ENCODE peak calls at places on chromosome 16, in eight cellular contexts. One of them, this sample, is unnamed.
A peak's percentile ranks its signal among the peaks of the same experiment; 100 is the strongest.

GRCh38 chr16:10770907-10771306 is 27.3 kb downstream of the NUBP1 start:
- DNase-seq in CD4-positive, alpha-beta T cell: no peak
- DNase-seq in fibroblast of the aortic adventitia: peak; percentile 7
- DNase-seq in NAMALWA: no peak
- DNase-seq in ELF-1: no peak
- DNase-seq in NCI-H1105: no peak
- DNase-seq in NCI-H1092: no peak
- DNase-seq in tibial nerve: no peak
- DNase-seq in this sample: no peak

GRCh38 chr16:48892884-48893283 is 282.9 kb upstream of the N4BP1 start:
- DNase-seq in CD4-positive, alpha-beta T cell: no peak
- DNase-seq in fibroblast of the aortic adventitia: no peak
- DNase-seq in NAMALWA: peak; percentile 36
- DNase-seq in ELF-1: no peak
- DNase-seq in NCI-H1105: no peak
- DNase-seq in NCI-H1092: no peak
- DNase-seq in tibial nerve: no peak
- DNase-seq in this sample: peak; percentile 34

GRCh38 chr16:67939507-67940435 is 3.1 kb upstream of the PSMB10 start:
- DNase-seq in CD4-positive, alpha-beta T cell: peak; percentile 35
- DNase-seq in fibroblast of the aortic adventitia: no peak
- DNase-seq in NAMALWA: no peak
- DNase-seq in ELF-1: no peak
- DNase-seq in NCI-H1105: no peak
- DNase-seq in NCI-H1092: no peak
- DNase-seq in tibial nerve: peak; percentile 48
- DNase-seq in this sample: no peak

GRCh38 chr16:4318171-4318910 is 2.5 kb downstream of the GLIS2 start:
- DNase-seq in CD4-positive, alpha-beta T cell: no peak
- DNase-seq in fibroblast of the aortic adventitia: peak; percentile 63
- DNase-seq in NAMALWA: no peak
- DNase-seq in ELF-1: peak; percentile 44
- DNase-seq in NCI-H1105: no peak
- DNase-seq in NCI-H1092: no peak
- DNase-seq in tibial nerve: no peak
- DNase-seq in this sample: no peak

GRCh38 chr16:55942821-55943220 is 67.6 kb upstream of the CES5A start:
- DNase-seq in CD4-positive, alpha-beta T cell: no peak
- DNase-seq in fibroblast of the aortic adventitia: no peak
- DNase-seq in NAMALWA: no peak
- DNase-seq in ELF-1: no peak
- DNase-seq in NCI-H1105: no peak
- DNase-seq in NCI-H1092: no peak
- DNase-seq in tibial nerve: no peak
- DNase-seq in this sample: no peak

GRCh38 chr16:50509521-50510341 is 38.5 kb upstream of the NKD1 start:
- DNase-seq in CD4-positive, alpha-beta T cell: peak; percentile 17
- DNase-seq in fibroblast of the aortic adventitia: peak; percentile 3
- DNase-seq in NAMALWA: peak; percentile 44
- DNase-seq in ELF-1: peak; percentile 85
- DNase-seq in NCI-H1105: peak; percentile 15
- DNase-seq in NCI-H1092: no peak
- DNase-seq in tibial nerve: peak; percentile 14
- DNase-seq in this sample: peak; percentile 80

GRCh38 chr16:876523-877241 is 76.1 kb upstream of the GNG13 start:
- DNase-seq in CD4-positive, alpha-beta T cell: no peak
- DNase-seq in fibroblast of the aortic adventitia: no peak
- DNase-seq in NAMALWA: no peak
- DNase-seq in ELF-1: no peak
- DNase-seq in NCI-H1105: no peak
- DNase-seq in NCI-H1092: no peak
- DNase-seq in tibial nerve: no peak
- DNase-seq in this sample: no peak

GRCh38 chr16:73956592-73957495 is 339.8 kb upstream of the PSMD7 start:
- DNase-seq in CD4-positive, alpha-beta T cell: no peak
- DNase-seq in fibroblast of the aortic adventitia: peak; percentile 65
- DNase-seq in NAMALWA: peak; percentile 78
- DNase-seq in ELF-1: peak; percentile 59
- DNase-seq in NCI-H1105: peak; percentile 1
- DNase-seq in NCI-H1092: peak; percentile 37
- DNase-seq in tibial nerve: peak; percentile 72
- DNase-seq in this sample: peak; percentile 60

GRCh38 chr16:9062301-9062700 is 29.1 kb upstream of the HAPSTR1 start:
- DNase-seq in CD4-positive, alpha-beta T cell: no peak
- DNase-seq in fibroblast of the aortic adventitia: no peak
- DNase-seq in NAMALWA: peak; percentile 81
- DNase-seq in ELF-1: no peak
- DNase-seq in NCI-H1105: no peak
- DNase-seq in NCI-H1092: no peak
- DNase-seq in tibial nerve: no peak
- DNase-seq in this sample: no peak

GRCh38 chr16:20878682-20879147 is 21.4 kb downstream of the DCUN1D3 start:
- DNase-seq in CD4-positive, alpha-beta T cell: no peak
- DNase-seq in fibroblast of the aortic adventitia: no peak
- DNase-seq in NAMALWA: no peak
- DNase-seq in ELF-1: no peak
- DNase-seq in NCI-H1105: no peak
- DNase-seq in NCI-H1092: no peak
- DNase-seq in tibial nerve: no peak
- DNase-seq in this sample: no peak

GRCh38 chr16:58329147-58329546 is 34.3 kb upstream of the PRSS54 start:
- DNase-seq in CD4-positive, alpha-beta T cell: no peak
- DNase-seq in fibroblast of the aortic adventitia: peak; percentile 51
- DNase-seq in NAMALWA: no peak
- DNase-seq in ELF-1: no peak
- DNase-seq in NCI-H1105: no peak
- DNase-seq in NCI-H1092: no peak
- DNase-seq in tibial nerve: no peak
- DNase-seq in this sample: no peak

GRCh38 chr16:71311553-71312158 is 22.5 kb upstream of the CMTR2 start:
- DNase-seq in CD4-positive, alpha-beta T cell: no peak
- DNase-seq in fibroblast of the aortic adventitia: peak; percentile 23
- DNase-seq in NAMALWA: peak; percentile 65
- DNase-seq in ELF-1: peak; percentile 71
- DNase-seq in NCI-H1105: no peak
- DNase-seq in NCI-H1092: peak; percentile 48
- DNase-seq in tibial nerve: no peak
- DNase-seq in this sample: peak; percentile 65

GRCh38 chr16:166375-167116 is 768 bp downstream of the HBM start:
- DNase-seq in CD4-positive, alpha-beta T cell: no peak
- DNase-seq in fibroblast of the aortic adventitia: no peak
- DNase-seq in NAMALWA: no peak
- DNase-seq in ELF-1: no peak
- DNase-seq in NCI-H1105: no peak
- DNase-seq in NCI-H1092: no peak
- DNase-seq in tibial nerve: no peak
- DNase-seq in this sample: peak; percentile 75

GRCh38 chr16:18803569-18804462 is 2.5 kb upstream of the ARL6IP1 start:
- DNase-seq in CD4-positive, alpha-beta T cell: no peak
- DNase-seq in fibroblast of the aortic adventitia: peak; percentile 48
- DNase-seq in NAMALWA: no peak
- DNase-seq in ELF-1: no peak
- DNase-seq in NCI-H1105: no peak
- DNase-seq in NCI-H1092: no peak
- DNase-seq in tibial nerve: no peak
- DNase-seq in this sample: no peak

GRCh38 chr16:4386951-4387565 is 15.4 kb downstream of the VASN start:
- DNase-seq in CD4-positive, alpha-beta T cell: no peak
- DNase-seq in fibroblast of the aortic adventitia: peak; percentile 69
- DNase-seq in NAMALWA: no peak
- DNase-seq in ELF-1: no peak
- DNase-seq in NCI-H1105: no peak
- DNase-seq in NCI-H1092: no peak
- DNase-seq in tibial nerve: no peak
- DNase-seq in this sample: no peak

GRCh38 chr16:69651217-69651616 is 75.1 kb downstream of the NQO1 start:
- DNase-seq in CD4-positive, alpha-beta T cell: no peak
- DNase-seq in fibroblast of the aortic adventitia: no peak
- DNase-seq in NAMALWA: no peak
- DNase-seq in ELF-1: no peak
- DNase-seq in NCI-H1105: no peak
- DNase-seq in NCI-H1092: no peak
- DNase-seq in tibial nerve: no peak
- DNase-seq in this sample: no peak

GRCh38 chr16:67399218-67399733 is 6.0 kb upstream of the TPPP3 start:
- DNase-seq in CD4-positive, alpha-beta T cell: peak; percentile 29
- DNase-seq in fibroblast of the aortic adventitia: no peak
- DNase-seq in NAMALWA: peak; percentile 65
- DNase-seq in ELF-1: peak; percentile 86
- DNase-seq in NCI-H1105: no peak
- DNase-seq in NCI-H1092: no peak
- DNase-seq in tibial nerve: no peak
- DNase-seq in this sample: peak; percentile 98

GRCh38 chr16:21302898-21303528 is 24.9 kb upstream of the CRYM start:
- DNase-seq in CD4-positive, alpha-beta T cell: no peak
- DNase-seq in fibroblast of the aortic adventitia: peak; percentile 93
- DNase-seq in NAMALWA: no peak
- DNase-seq in ELF-1: no peak
- DNase-seq in NCI-H1105: no peak
- DNase-seq in NCI-H1092: no peak
- DNase-seq in tibial nerve: no peak
- DNase-seq in this sample: no peak

GRCh38 chr16:85042126-85042525 is 14.5 kb downstream of the KIAA0513 start:
- DNase-seq in CD4-positive, alpha-beta T cell: no peak
- DNase-seq in fibroblast of the aortic adventitia: no peak
- DNase-seq in NAMALWA: no peak
- DNase-seq in ELF-1: no peak
- DNase-seq in NCI-H1105: no peak
- DNase-seq in NCI-H1092: peak; percentile 41
- DNase-seq in tibial nerve: no peak
- DNase-seq in this sample: no peak

GRCh38 chr16:89574681-89575246 is 794 bp upstream of the CPNE7 start:
- DNase-seq in CD4-positive, alpha-beta T cell: peak; percentile 47
- DNase-seq in fibroblast of the aortic adventitia: peak; percentile 65
- DNase-seq in NAMALWA: peak; percentile 80
- DNase-seq in ELF-1: peak; percentile 88
- DNase-seq in NCI-H1105: no peak
- DNase-seq in NCI-H1092: no peak
- DNase-seq in tibial nerve: no peak
- DNase-seq in this sample: peak; percentile 99

GRCh38 chr16:30666681-30667080 is 8.4 kb downstream of the FBRS start:
- DNase-seq in CD4-positive, alpha-beta T cell: no peak
- DNase-seq in fibroblast of the aortic adventitia: no peak
- DNase-seq in NAMALWA: no peak
- DNase-seq in ELF-1: no peak
- DNase-seq in NCI-H1105: no peak
- DNase-seq in NCI-H1092: no peak
- DNase-seq in tibial nerve: no peak
- DNase-seq in this sample: peak; percentile 24

GRCh38 chr16:88978608-88979346 is 1.8 kb upstream of the CBFA2T3 start:
- DNase-seq in CD4-positive, alpha-beta T cell: no peak
- DNase-seq in fibroblast of the aortic adventitia: no peak
- DNase-seq in NAMALWA: peak; percentile 97
- DNase-seq in ELF-1: no peak
- DNase-seq in NCI-H1105: no peak
- DNase-seq in NCI-H1092: no peak
- DNase-seq in tibial nerve: no peak
- DNase-seq in this sample: no peak

GRCh38 chr16:57594531-57595031 is 33.8 kb upstream of the ADGRG1 start:
- DNase-seq in CD4-positive, alpha-beta T cell: no peak
- DNase-seq in fibroblast of the aortic adventitia: no peak
- DNase-seq in NAMALWA: no peak
- DNase-seq in ELF-1: no peak
- DNase-seq in NCI-H1105: no peak
- DNase-seq in NCI-H1092: no peak
- DNase-seq in tibial nerve: no peak
- DNase-seq in this sample: no peak

This sample was measured in H7.